ENCODE peak calls at places on chromosomes 7 and 10, in ten cellular contexts. M, X, C, I, F, G, Q, R, U and O are unnamed samples.

GRCh38 chr7:111238891-111239290 is 148.0 kb downstream of the LRRN3 start:
- DNase-seq in F (no peak), M (no peak), R (no peak), I (no peak), C (no peak), U (no peak), X (no peak), G (no peak), Q (no peak), O (no peak)

GRCh38 chr7:97004931-97005763 is at the start of gene DLX6:
- DNase-seq in U (no peak), R (no peak), C (peak; percentile 94), F (peak; percentile 48), X (peak; percentile 20), G (no peak), I (peak; percentile 91), Q (no peak), M (no peak), O (peak; percentile 93)

GRCh38 chr7:474605-475424 is 44.8 kb downstream of the PDGFA start:
- DNase-seq in G (no peak), M (no peak), I (no peak), F (no peak), Q (no peak), U (no peak), R (no peak), C (no peak), X (no peak), O (no peak)

GRCh38 chr7:98754041-98754479 is 115.8 kb downstream of the TMEM130 start:
- DNase-seq in I (no peak), G (no peak), U (no peak), M (no peak), C (no peak), X (no peak), R (no peak), Q (no peak), F (no peak), O (no peak)

GRCh38 chr10:80581469-80581835 is 43.8 kb downstream of the SH2D4B start:
- DNase-seq in I (peak; percentile 20), G (no peak), F (no peak), Q (no peak), R (no peak), U (no peak), X (no peak), C (no peak), M (no peak), O (no peak)

GRCh38 chr7:55425141-55425752 is 60.1 kb downstream of the LANCL2 start:
- DNase-seq in I (no peak), C (no peak), G (no peak), R (no peak), F (no peak), Q (peak; percentile 96), M (no peak), X (no peak), U (no peak), O (no peak)

GRCh38 chr10:90871279-90871760 is 454 bp upstream of the RPP30 start:
- DNase-seq in G (no peak), I (no peak), M (peak; percentile 29), R (peak; percentile 54), F (peak; percentile 56), U (peak; percentile 58), C (no peak), Q (peak; percentile 79), X (peak; percentile 79), O (peak; percentile 64)

GRCh38 chr7:82507976-82508677 is 64.5 kb upstream of the CACNA2D1 start:
- DNase-seq in M (no peak), R (no peak), G (no peak), U (no peak), X (no peak), I (no peak), Q (no peak), C (peak; percentile 57), F (no peak), O (no peak)

GRCh38 chr7:3585826-3586225 is 284.8 kb downstream of the SDK1 start:
- DNase-seq in G (no peak), R (no peak), I (no peak), M (no peak), Q (no peak), C (no peak), F (no peak), U (no peak), X (no peak), O (no peak)

GRCh38 chr7:34939175-34939574 is 98.1 kb downstream of the DPY19L1 start:
- DNase-seq in F (no peak), U (no peak), Q (no peak), X (peak; percentile 80), I (no peak), R (no peak), G (no peak), M (no peak), C (no peak), O (peak; percentile 78)

GRCh38 chr7:23530901-23531793 is 634 bp downstream of the TRA2A start:
- DNase-seq in X (peak; percentile 66), U (peak; percentile 87), C (peak; percentile 40), Q (peak; percentile 68), F (peak; percentile 58), M (peak; percentile 44), G (no peak), R (peak; percentile 32), I (peak; percentile 72), O (peak; percentile 35)

GRCh38 chr7:45001138-45001694 is 1.2 kb downstream of the CCM2 start:
- DNase-seq in F (peak; percentile 70), Q (peak; percentile 44), C (no peak), U (no peak), X (no peak), G (no peak), M (peak; percentile 60), R (no peak), I (no peak), O (no peak)

GRCh38 chr7:80411621-80412020 is 100.2 kb downstream of the GNAT3 start:
- DNase-seq in C (no peak), X (no peak), U (peak; percentile 16), M (no peak), F (no peak), R (no peak), I (no peak), G (no peak), Q (no peak), O (no peak)

GRCh38 chr10:128405450-128405849 is 279.2 kb upstream of the MKI67 start:
- DNase-seq in U (no peak), F (no peak), X (no peak), M (no peak), C (no peak), Q (no peak), I (no peak), G (no peak), R (no peak), O (no peak)

GRCh38 chr10:99796928-99797327 is 14.5 kb downstream of the ABCC2 start:
- DNase-seq in I (no peak), Q (no peak), M (no peak), U (no peak), C (no peak), G (no peak), F (no peak), X (no peak), R (no peak), O (no peak)

GRCh38 chr7:47474937-47475879 is 106.7 kb downstream of the TNS3 start:
- DNase-seq in X (peak; percentile 95), I (no peak), M (no peak), C (no peak), U (peak; percentile 94), F (peak; percentile 56), Q (peak; percentile 18), G (no peak), R (no peak), O (peak; percentile 98)

GRCh38 chr10:60208676-60209269 is 180.9 kb downstream of the ANK3 start:
- DNase-seq in Q (peak; percentile 85), I (no peak), U (peak; percentile 46), C (no peak), R (no peak), G (no peak), F (no peak), M (no peak), X (peak; percentile 26), O (peak; percentile 18)

GRCh38 chr7:28815928-28816373 is 142.2 kb downstream of the TRIL start:
- DNase-seq in X (no peak), I (no peak), C (no peak), Q (no peak), G (no peak), R (no peak), U (no peak), F (no peak), M (no peak), O (no peak)

GRCh38 chr7:40622830-40623507 is 488.2 kb downstream of the SUGCT start:
- DNase-seq in X (no peak), C (no peak), M (no peak), F (no peak), U (no peak), Q (no peak), I (no peak), R (no peak), G (no peak), O (peak; percentile 67)

GRCh38 chr7:25967278-25968204 is 184.5 kb upstream of the NFE2L3 start:
- DNase-seq in G (no peak), R (no peak), I (no peak), M (no peak), U (no peak), C (no peak), Q (peak; percentile 38), X (no peak), F (no peak), O (no peak)

GRCh38 chr7:131104611-131105293 is 222.9 kb upstream of the MKLN1 start:
- DNase-seq in I (no peak), U (no peak), M (no peak), G (no peak), Q (no peak), F (no peak), R (no peak), C (no peak), X (no peak), O (no peak)

GRCh38 chr7:28032738-28033380 is 147.7 kb downstream of the JAZF1 start:
- DNase-seq in U (no peak), I (no peak), C (no peak), Q (no peak), M (no peak), R (no peak), X (no peak), F (no peak), G (no peak), O (no peak)

GRCh38 chr7:148515728-148516715 is 74.5 kb upstream of the C7orf33 start:
- DNase-seq in U (no peak), C (no peak), X (no peak), Q (no peak), I (no peak), F (no peak), R (no peak), G (no peak), M (no peak), O (no peak)

GRCh38 chr7:12941512-12941911 is 254.1 kb downstream of the ARL4A start:
- DNase-seq in C (no peak), U (no peak), I (no peak), G (no peak), R (no peak), X (no peak), M (no peak), Q (no peak), F (no peak), O (peak; percentile 87)

GRCh38 chr7:26293569-26294308 is 2.1 kb downstream of the SNX10 start:
- DNase-seq in C (no peak), G (peak; percentile 24), M (peak; percentile 33), X (no peak), U (no peak), I (no peak), F (peak; percentile 79), Q (peak; percentile 91), R (no peak), O (no peak)

GRCh38 chr7:125683156-125683555 is 753.5 kb upstream of the POT1 start:
- DNase-seq in C (no peak), I (no peak), F (no peak), X (no peak), U (no peak), R (no peak), M (no peak), G (no peak), Q (no peak), O (no peak)

GRCh38 chr10:95289003-95289920 is 1.5 kb downstream of the PDLIM1 start:
- DNase-seq in X (peak; percentile 77), Q (no peak), G (no peak), M (no peak), I (no peak), F (no peak), R (no peak), U (peak; percentile 70), C (no peak), O (no peak)

GRCh38 chr10:104923501-104923900 is 282.4 kb downstream of the SORCS3 start:
- DNase-seq in I (no peak), M (no peak), X (no peak), R (no peak), C (no peak), U (no peak), Q (no peak), G (no peak), F (no peak), O (no peak)